ENCODE peak calls at places on chromosome 1, in seven cellular contexts. P, D, J, K, I, Y and N are unnamed samples.

GRCh38 chr1:3733603-3734591 is 18.4 kb upstream of the CCDC27 start:
- DNase-seq in J (no peak), D (no peak), P (peak; percentile 11), K (no peak), Y (no peak), I (no peak), N (no peak)

GRCh38 chr1:71464016-71464415 is 383.2 kb upstream of the ZRANB2 start:
- DNase-seq in D (no peak), I (no peak), P (no peak), K (no peak), J (no peak), Y (no peak), N (no peak)

GRCh38 chr1:66624412-66625060 is 90.6 kb downstream of the SGIP1 start:
- DNase-seq in P (no peak), Y (no peak), J (no peak), K (no peak), I (no peak), D (no peak), N (no peak)

GRCh38 chr1:36768486-36769178 is 265.7 kb downstream of the GRIK3 start:
- DNase-seq in J (no peak), I (no peak), D (no peak), K (no peak), P (no peak), Y (no peak), N (no peak)

GRCh38 chr1:228156518-228156875 is 6.8 kb downstream of the GJC2 start:
- DNase-seq in K (no peak), I (no peak), D (no peak), J (no peak), P (no peak), Y (no peak), N (no peak)

GRCh38 chr1:84348240-84348555 is 46.7 kb downstream of the SAMD13 start:
- DNase-seq in I (no peak), J (no peak), Y (no peak), K (no peak), D (no peak), P (no peak), N (no peak)

GRCh38 chr1:113804421-113805255 is 7.6 kb downstream of the RSBN1 start:
- DNase-seq in K (no peak), P (no peak), D (peak; percentile 43), I (no peak), Y (no peak), J (peak; percentile 47), N (no peak)

GRCh38 chr1:150005606-150006005 is 4.9 kb downstream of the OTUD7B start:
- DNase-seq in D (no peak), K (no peak), J (no peak), I (no peak), P (no peak), Y (no peak), N (no peak)

GRCh38 chr1:1598720-1599029 is 1.3 kb downstream of the FNDC10 start:
- DNase-seq in I (no peak), D (no peak), J (no peak), K (no peak), P (no peak), Y (no peak), N (no peak)

GRCh38 chr1:19066248-19066873 is 109.9 kb upstream of the IFFO2 start:
- DNase-seq in P (no peak), D (no peak), Y (no peak), K (no peak), J (peak; percentile 30), I (no peak), N (no peak)

GRCh38 chr1:58430355-58431335 is 115.9 kb downstream of the OMA1 start:
- DNase-seq in Y (no peak), P (no peak), K (no peak), J (no peak), I (no peak), D (no peak), N (no peak)

GRCh38 chr1:235996048-235996785 is 68.7 kb downstream of the NID1 start:
- DNase-seq in P (no peak), D (no peak), K (no peak), J (no peak), Y (no peak), I (no peak), N (no peak)

GRCh38 chr1:25804244-25804963 is 4.4 kb downstream of the SELENON start:
- DNase-seq in D (no peak), Y (no peak), K (no peak), P (no peak), I (no peak), J (peak; percentile 66), N (no peak)

GRCh38 chr1:18386591-18386990 is 94.1 kb upstream of the KLHDC7A start:
- DNase-seq in J (no peak), D (no peak), I (no peak), P (no peak), Y (no peak), K (no peak), N (no peak)